ENCODE peak calls at places on chromosomes 11 and 22, in nine cellular contexts. O, A, K, E, L, C, Q, J and U are unnamed samples.

GRCh38 chr22:39661501-39661841 is 90.9 kb downstream of the CACNA1I start:
- DNase-seq in O (no peak), A (no peak), K (no peak), E (no peak), L (no peak), C (no peak), Q (no peak), J (no peak), U (no peak)

GRCh38 chr22:43384863-43385262 is 27.0 kb upstream of the MPPED1 start:
- DNase-seq in O (no peak), A (no peak), K (no peak), E (no peak), L (no peak), C (peak; percentile 52), Q (no peak), J (no peak), U (no peak)

GRCh38 chr11:11640996-11641395 is 19.2 kb upstream of the GALNT18 start:
- DNase-seq in O (no peak), A (no peak), K (no peak), E (no peak), L (no peak), C (no peak), Q (no peak), J (no peak), U (peak; percentile 66)

GRCh38 chr11:69530278-69531070 is 49.0 kb downstream of the LINC01488 start:
- DNase-seq in O (no peak), A (no peak), K (peak; percentile 73), E (no peak), L (no peak), C (peak; percentile 66), Q (no peak), J (no peak), U (no peak)

GRCh38 chr11:120054753-120055045 is 83.2 kb downstream of the TRIM29 start:
- DNase-seq in O (peak; percentile 9), A (no peak), K (no peak), E (no peak), L (peak; percentile 24), C (no peak), Q (no peak), J (no peak), U (peak; percentile 88)

GRCh38 chr11:87851234-87851633 is 324.0 kb downstream of the RAB38 start:
- DNase-seq in O (no peak), A (no peak), K (no peak), E (no peak), L (no peak), C (no peak), Q (no peak), J (no peak), U (no peak)

GRCh38 chr11:93591247-93591898 is 48.2 kb upstream of the SMCO4 start:
- DNase-seq in O (no peak), A (no peak), K (no peak), E (no peak), L (no peak), C (no peak), Q (peak; percentile 84), J (no peak), U (no peak)

GRCh38 chr11:10778217-10778970 is 27.3 kb downstream of the CTR9 start:
- DNase-seq in O (no peak), A (no peak), K (no peak), E (no peak), L (no peak), C (peak; percentile 82), Q (no peak), J (no peak), U (no peak)

GRCh38 chr11:27699926-27700350 is 317 bp downstream of the BDNF start:
- DNase-seq in O (no peak), A (no peak), K (no peak), E (no peak), L (peak; percentile 65), C (no peak), Q (no peak), J (no peak), U (no peak)

GRCh38 chr11:61955031-61955415 is 4.9 kb downstream of the BEST1 start:
- DNase-seq in O (peak; percentile 64), A (no peak), K (peak; percentile 83), E (peak; percentile 49), L (no peak), C (peak; percentile 90), Q (peak; percentile 59), J (no peak), U (no peak)

GRCh38 chr11:123483058-123483457 is 53.0 kb downstream of the GRAMD1B start:
- DNase-seq in O (no peak), A (no peak), K (no peak), E (no peak), L (no peak), C (no peak), Q (no peak), J (no peak), U (no peak)

GRCh38 chr22:31635638-31636306 is 26.2 kb downstream of the PISD start:
- DNase-seq in O (no peak), A (peak; percentile 41), K (no peak), E (no peak), L (no peak), C (no peak), Q (no peak), J (no peak), U (no peak)

GRCh38 chr11:124207102-124207792 is 24.1 kb downstream of the OR10D3 start:
- DNase-seq in O (no peak), A (no peak), K (no peak), E (no peak), L (no peak), C (no peak), Q (no peak), J (no peak), U (no peak)

GRCh38 chr11:113664981-113665710 is 41.0 kb downstream of the TMPRSS5 start:
- DNase-seq in O (no peak), A (peak; percentile 42), K (no peak), E (no peak), L (no peak), C (no peak), Q (peak; percentile 63), J (no peak), U (no peak)

GRCh38 chr11:12502950-12503579 is 125.7 kb downstream of the PARVA start:
- DNase-seq in O (no peak), A (no peak), K (no peak), E (no peak), L (peak; percentile 30), C (no peak), Q (no peak), J (no peak), U (no peak)

GRCh38 chr11:63961608-63962412 is 12.6 kb upstream of the COX8A start:
- DNase-seq in O (peak; percentile 73), A (peak; percentile 62), K (no peak), E (peak; percentile 20), L (no peak), C (peak; percentile 69), Q (peak; percentile 46), J (no peak), U (no peak)

DNA sequence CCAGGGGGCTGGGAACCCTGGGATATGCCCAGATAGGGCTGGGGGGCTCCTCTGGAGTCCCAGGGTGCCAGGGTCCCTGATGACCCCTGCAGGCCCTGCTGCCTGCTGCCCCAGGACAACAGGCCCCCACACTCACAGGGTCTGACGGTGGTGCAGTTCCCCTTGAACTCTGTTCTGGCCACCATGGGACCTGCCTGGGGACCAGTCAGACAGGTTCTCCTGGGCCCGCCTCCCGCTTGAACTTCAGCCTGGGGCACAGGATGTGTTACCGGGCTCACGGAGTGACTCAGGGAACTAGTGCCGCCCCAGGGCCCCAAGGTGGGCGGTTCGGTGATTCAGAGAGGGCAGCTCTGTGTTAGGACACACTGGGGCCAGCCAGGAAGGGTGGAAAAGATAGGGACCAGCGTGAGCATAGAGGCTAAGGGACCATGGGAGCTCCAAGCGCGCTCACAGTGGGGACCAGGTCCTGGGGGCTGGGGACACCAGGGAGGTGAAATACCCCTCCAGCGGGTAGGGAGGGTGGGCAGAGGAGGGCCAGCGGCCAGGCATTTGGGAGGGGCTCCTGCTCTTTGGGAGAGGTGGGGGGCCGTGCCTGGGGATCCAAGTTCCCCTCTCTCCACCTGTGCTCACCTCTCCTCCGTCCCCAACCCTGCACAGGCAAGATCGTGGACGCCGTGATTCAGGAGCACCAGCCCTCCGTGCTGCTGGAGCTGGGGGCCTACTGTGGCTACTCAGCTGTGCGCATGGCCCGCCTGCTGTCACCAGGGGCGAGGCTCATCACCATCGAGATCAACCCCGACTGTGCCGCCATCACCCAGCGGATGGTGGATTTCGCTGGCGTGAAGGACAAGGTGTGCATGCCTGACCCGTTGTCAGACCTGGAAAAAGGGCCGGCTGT is 21.5 kb upstream of the TXNRD2 start:
- DNase-seq in O (peak; percentile 96), A (peak; percentile 93), K (no peak), E (peak; percentile 93), L (peak; percentile 74), C (no peak), Q (peak; percentile 93), J (peak; percentile 43), U (no peak)
- TF ChIP-seq POLR2AphosphoS5 in O (peak; percentile 65), A (peak; percentile 91), K (peak; percentile 89), E (peak; percentile 19), L (no peak), C (no peak), Q (peak; percentile 50), J (peak; percentile 33), U (no peak)

GRCh38 chr11:44236261-44236660 is 73.7 kb downstream of the ALX4 start:
- DNase-seq in O (no peak), A (no peak), K (no peak), E (no peak), L (no peak), C (no peak), Q (no peak), J (no peak), U (no peak)
- H3K4me1 ChIP-seq in O (no peaks in the 10 kb centered on the region), A (no peaks in the 10 kb centered on the region), K (no peaks in the 10 kb centered on the region), E (no peaks in the 10 kb centered on the region), L (no peaks in the 10 kb centered on the region), C (peaks cover 17% of the 10 kb centered on the region), Q (no peaks in the 10 kb centered on the region), J (no peaks in the 10 kb centered on the region), U (peaks cover 7% of the 10 kb centered on the region)

GRCh38 chr22:41683616-41684015 is 5.1 kb downstream of the SNU13 start:
- DNase-seq in O (no peak), A (no peak), K (no peak), E (no peak), L (no peak), C (no peak), Q (no peak), J (no peak), U (no peak)

GRCh38 chr22:41681616-41682015 is 7.1 kb downstream of the SNU13 start:
- DNase-seq in O (no peak), A (no peak), K (no peak), E (no peak), L (no peak), C (peak; percentile 57), Q (no peak), J (peak; percentile 10), U (no peak)

GRCh38 chr22:41684194-41684593 is 4.5 kb downstream of the SNU13 start:
- DNase-seq in O (no peak), A (no peak), K (no peak), E (no peak), L (no peak), C (no peak), Q (no peak), J (no peak), U (no peak)

GRCh38 chr22:41683052-41683451 is 5.6 kb downstream of the SNU13 start:
- DNase-seq in O (no peak), A (no peak), K (no peak), E (no peak), L (no peak), C (peak; percentile 56), Q (no peak), J (no peak), U (no peak)

GRCh38 chr22:41682033-41682807 is 6.4 kb downstream of the SNU13 start:
- DNase-seq in O (peak; percentile 83), A (peak; percentile 72), K (peak; percentile 93), E (peak; percentile 91), L (peak; percentile 92), C (peak; percentile 94), Q (peak; percentile 80), J (peak; percentile 90), U (peak; percentile 93)
- TF ChIP-seq POLR2A in O (peak; percentile 75), A (peak; percentile 73), K (no peak), E (peak; percentile 78), L (peak; percentile 67), C (peak; percentile 82), Q (peak; percentile 74), J (peak; percentile 79), U (peak; percentile 52)

GRCh38 chr11:107719557-107720304 is 7.9 kb upstream of the SLN start:
- DNase-seq in O (no peak), A (no peak), K (no peak), E (no peak), L (no peak), C (no peak), Q (no peak), J (no peak), U (no peak)
- TF ChIP-seq POLR2AphosphoS5 in O (no peak), A (peak; percentile 19), K (no peak), E (no peak), L (no peak), C (no peak), Q (no peak), J (no peak), U (peak; percentile 61)